ENCODE peak calls at places on chromosomes 4 and X, in seven cellular contexts. One of them, this sample, is unnamed.

GRCh38 chr4:119131160-119131559 is 4.5 kb upstream of the MYOZ2 start:
- DNase-seq in aorta: no peak
- DNase-seq in Peyer's patch: no peak
- DNase-seq in thyroid gland: no peak
- DNase-seq in endothelial cell of umbilical vein: no peak
- DNase-seq in CD8-positive, alpha-beta T cell: no peak
- DNase-seq in CD4-positive, alpha-beta memory T cell: no peak
- DNase-seq in this sample: no peak

GRCh38 chrX:56499372-56499771 is 64.1 kb upstream of the UBQLN2 start:
- DNase-seq in Peyer's patch: no peak
- DNase-seq in endothelial cell of umbilical vein: no peak
- DNase-seq in CD4-positive, alpha-beta memory T cell: no peak
- DNase-seq in aorta: no peak
- DNase-seq in thyroid gland: no peak
- DNase-seq in CD8-positive, alpha-beta T cell: no peak
- DNase-seq in this sample: no peak

GRCh38 chr4:184402740-184403383 is 71.5 kb downstream of the IRF2 start:
- DNase-seq in thyroid gland: no peak
- DNase-seq in endothelial cell of umbilical vein: no peak
- DNase-seq in CD8-positive, alpha-beta T cell: no peak
- DNase-seq in CD4-positive, alpha-beta memory T cell: no peak
- DNase-seq in Peyer's patch: no peak
- DNase-seq in aorta: no peak
- DNase-seq in this sample: no peak

GRCh38 chrX:48468693-48469691 is 1.1 kb downstream of the SLC38A5 start:
- DNase-seq in CD8-positive, alpha-beta T cell: peak
- DNase-seq in CD4-positive, alpha-beta memory T cell: no peak
- DNase-seq in aorta: no peak
- DNase-seq in endothelial cell of umbilical vein: no peak
- DNase-seq in thyroid gland: peak
- DNase-seq in Peyer's patch: peak
- DNase-seq in this sample: no peak

GRCh38 chrX:96407501-96407900 is 277.1 kb upstream of the DIAPH2 start:
- DNase-seq in CD4-positive, alpha-beta memory T cell: no peak
- DNase-seq in CD8-positive, alpha-beta T cell: no peak
- DNase-seq in thyroid gland: no peak
- DNase-seq in endothelial cell of umbilical vein: peak
- DNase-seq in aorta: no peak
- DNase-seq in Peyer's patch: no peak
- DNase-seq in this sample: peak

GRCh38 chr4:24980064-24980690 is 50.6 kb downstream of the LGI2 start:
- DNase-seq in thyroid gland: peak
- DNase-seq in endothelial cell of umbilical vein: peak
- DNase-seq in Peyer's patch: peak
- DNase-seq in aorta: peak
- DNase-seq in CD4-positive, alpha-beta memory T cell: no peak
- DNase-seq in CD8-positive, alpha-beta T cell: peak
- DNase-seq in this sample: peak

GRCh38 chrX:1493877-1494510 is 41.3 kb upstream of the ASMTL start:
- DNase-seq in CD8-positive, alpha-beta T cell: no peak
- DNase-seq in thyroid gland: no peak
- DNase-seq in CD4-positive, alpha-beta memory T cell: no peak
- DNase-seq in aorta: no peak
- DNase-seq in endothelial cell of umbilical vein: no peak
- DNase-seq in Peyer's patch: peak
- DNase-seq in this sample: no peak

GRCh38 chrX:316351-317325 is 2.0 kb downstream of the GTPBP6 start:
- DNase-seq in Peyer's patch: no peak
- DNase-seq in CD8-positive, alpha-beta T cell: no peak
- DNase-seq in CD4-positive, alpha-beta memory T cell: no peak
- DNase-seq in endothelial cell of umbilical vein: no peak
- DNase-seq in aorta: peak
- DNase-seq in thyroid gland: no peak
- DNase-seq in this sample: no peak

GRCh38 chrX:101191217-101191750 is 28.3 kb upstream of the DRP2 start:
- DNase-seq in Peyer's patch: no peak
- DNase-seq in CD8-positive, alpha-beta T cell: no peak
- DNase-seq in thyroid gland: no peak
- DNase-seq in endothelial cell of umbilical vein: peak
- DNase-seq in aorta: peak
- DNase-seq in CD4-positive, alpha-beta memory T cell: peak
- DNase-seq in this sample: no peak

GRCh38 chr4:128303986-128304385 is 16.4 kb upstream of the PGRMC2 start:
- DNase-seq in CD8-positive, alpha-beta T cell: no peak
- DNase-seq in CD4-positive, alpha-beta memory T cell: no peak
- DNase-seq in endothelial cell of umbilical vein: peak
- DNase-seq in thyroid gland: no peak
- DNase-seq in aorta: no peak
- DNase-seq in Peyer's patch: no peak
- DNase-seq in this sample: no peak

GRCh38 chrX:30643313-30643821 is 9.9 kb upstream of the GK start:
- DNase-seq in aorta: no peak
- DNase-seq in CD4-positive, alpha-beta memory T cell: no peak
- DNase-seq in endothelial cell of umbilical vein: no peak
- DNase-seq in thyroid gland: no peak
- DNase-seq in Peyer's patch: no peak
- DNase-seq in CD8-positive, alpha-beta T cell: no peak
- DNase-seq in this sample: no peak

GRCh38 chr4:81351653-81352455 is 119.9 kb downstream of the RASGEF1B start:
- DNase-seq in endothelial cell of umbilical vein: peak
- DNase-seq in aorta: peak
- DNase-seq in CD4-positive, alpha-beta memory T cell: no peak
- DNase-seq in CD8-positive, alpha-beta T cell: peak
- DNase-seq in thyroid gland: peak
- DNase-seq in Peyer's patch: peak
- DNase-seq in this sample: peak

GRCh38 chr4:172104534-172104933 is 291.3 kb downstream of the GALNTL6 start:
- DNase-seq in CD8-positive, alpha-beta T cell: no peak
- DNase-seq in aorta: no peak
- DNase-seq in thyroid gland: no peak
- DNase-seq in CD4-positive, alpha-beta memory T cell: no peak
- DNase-seq in Peyer's patch: no peak
- DNase-seq in endothelial cell of umbilical vein: no peak
- DNase-seq in this sample: no peak

GRCh38 chr4:77710125-77710524 is 104.5 kb downstream of the CXCL13 start:
- DNase-seq in endothelial cell of umbilical vein: no peak
- DNase-seq in thyroid gland: no peak
- DNase-seq in CD4-positive, alpha-beta memory T cell: no peak
- DNase-seq in aorta: no peak
- DNase-seq in Peyer's patch: no peak
- DNase-seq in CD8-positive, alpha-beta T cell: no peak
- DNase-seq in this sample: no peak

GRCh38 chrX:66045894-66046293 is 6.0 kb upstream of the VSIG4 start:
- DNase-seq in CD8-positive, alpha-beta T cell: no peak
- DNase-seq in CD4-positive, alpha-beta memory T cell: no peak
- DNase-seq in thyroid gland: no peak
- DNase-seq in endothelial cell of umbilical vein: no peak
- DNase-seq in aorta: no peak
- DNase-seq in Peyer's patch: no peak
- DNase-seq in this sample: no peak

GRCh38 chr4:118762753-118763477 is 73.0 kb downstream of the SEC24D start:
- DNase-seq in CD8-positive, alpha-beta T cell: no peak
- DNase-seq in Peyer's patch: no peak
- DNase-seq in thyroid gland: no peak
- DNase-seq in CD4-positive, alpha-beta memory T cell: no peak
- DNase-seq in aorta: no peak
- DNase-seq in endothelial cell of umbilical vein: no peak
- DNase-seq in this sample: no peak

GRCh38 chr4:56757270-56757746 is 64.2 kb downstream of the SPINK2 start:
- DNase-seq in CD8-positive, alpha-beta T cell: no peak
- DNase-seq in CD4-positive, alpha-beta memory T cell: no peak
- DNase-seq in Peyer's patch: peak
- DNase-seq in aorta: no peak
- DNase-seq in thyroid gland: peak
- DNase-seq in endothelial cell of umbilical vein: no peak
- DNase-seq in this sample: peak

GRCh38 chrX:7263961-7264360 is 116.0 kb upstream of the PUDP start:
- DNase-seq in thyroid gland: no peak
- DNase-seq in endothelial cell of umbilical vein: no peak
- DNase-seq in CD4-positive, alpha-beta memory T cell: no peak
- DNase-seq in aorta: no peak
- DNase-seq in Peyer's patch: no peak
- DNase-seq in CD8-positive, alpha-beta T cell: no peak
- DNase-seq in this sample: no peak

GRCh38 chr4:6021831-6022606 is 3.8 kb upstream of the C4orf50 start:
- DNase-seq in thyroid gland: no peak
- DNase-seq in aorta: no peak
- DNase-seq in Peyer's patch: no peak
- DNase-seq in CD8-positive, alpha-beta T cell: no peak
- DNase-seq in endothelial cell of umbilical vein: no peak
- DNase-seq in CD4-positive, alpha-beta memory T cell: no peak
- DNase-seq in this sample: no peak

GRCh38 chrX:14290335-14290734 is 239.0 kb upstream of the GLRA2 start:
- DNase-seq in endothelial cell of umbilical vein: no peak
- DNase-seq in CD4-positive, alpha-beta memory T cell: no peak
- DNase-seq in Peyer's patch: no peak
- DNase-seq in thyroid gland: no peak
- DNase-seq in CD8-positive, alpha-beta T cell: no peak
- DNase-seq in aorta: no peak
- DNase-seq in this sample: no peak

GRCh38 chr4:18954538-18954937 is 933.0 kb upstream of the LCORL start:
- DNase-seq in CD4-positive, alpha-beta memory T cell: no peak
- DNase-seq in endothelial cell of umbilical vein: no peak
- DNase-seq in CD8-positive, alpha-beta T cell: no peak
- DNase-seq in aorta: no peak
- DNase-seq in Peyer's patch: no peak
- DNase-seq in thyroid gland: no peak
- DNase-seq in this sample: no peak

GRCh38 chr4:185224597-185224996 is 15.2 kb downstream of the SNX25 start:
- DNase-seq in CD8-positive, alpha-beta T cell: no peak
- DNase-seq in aorta: no peak
- DNase-seq in Peyer's patch: no peak
- DNase-seq in thyroid gland: no peak
- DNase-seq in CD4-positive, alpha-beta memory T cell: no peak
- DNase-seq in endothelial cell of umbilical vein: no peak
- DNase-seq in this sample: no peak

GRCh38 chrX:66728818-66729271 is 90.0 kb upstream of the EDA2R start:
- DNase-seq in Peyer's patch: peak
- DNase-seq in thyroid gland: peak
- DNase-seq in endothelial cell of umbilical vein: peak
- DNase-seq in CD4-positive, alpha-beta memory T cell: peak
- DNase-seq in aorta: peak
- DNase-seq in CD8-positive, alpha-beta T cell: peak
- DNase-seq in this sample: peak

GRCh38 chrX:135477576-135477975 is 42.9 kb upstream of the INTS6L start:
- DNase-seq in CD4-positive, alpha-beta memory T cell: peak
- DNase-seq in thyroid gland: peak
- DNase-seq in aorta: no peak
- DNase-seq in Peyer's patch: no peak
- DNase-seq in endothelial cell of umbilical vein: peak
- DNase-seq in CD8-positive, alpha-beta T cell: no peak
- DNase-seq in this sample: peak

GRCh38 chr4:146155152-146155724 is 20.3 kb upstream of the LSM6 start:
- DNase-seq in Peyer's patch: no peak
- DNase-seq in CD8-positive, alpha-beta T cell: no peak
- DNase-seq in endothelial cell of umbilical vein: no peak
- DNase-seq in thyroid gland: no peak
- DNase-seq in CD4-positive, alpha-beta memory T cell: no peak
- DNase-seq in aorta: no peak
- DNase-seq in this sample: no peak

DNA sequence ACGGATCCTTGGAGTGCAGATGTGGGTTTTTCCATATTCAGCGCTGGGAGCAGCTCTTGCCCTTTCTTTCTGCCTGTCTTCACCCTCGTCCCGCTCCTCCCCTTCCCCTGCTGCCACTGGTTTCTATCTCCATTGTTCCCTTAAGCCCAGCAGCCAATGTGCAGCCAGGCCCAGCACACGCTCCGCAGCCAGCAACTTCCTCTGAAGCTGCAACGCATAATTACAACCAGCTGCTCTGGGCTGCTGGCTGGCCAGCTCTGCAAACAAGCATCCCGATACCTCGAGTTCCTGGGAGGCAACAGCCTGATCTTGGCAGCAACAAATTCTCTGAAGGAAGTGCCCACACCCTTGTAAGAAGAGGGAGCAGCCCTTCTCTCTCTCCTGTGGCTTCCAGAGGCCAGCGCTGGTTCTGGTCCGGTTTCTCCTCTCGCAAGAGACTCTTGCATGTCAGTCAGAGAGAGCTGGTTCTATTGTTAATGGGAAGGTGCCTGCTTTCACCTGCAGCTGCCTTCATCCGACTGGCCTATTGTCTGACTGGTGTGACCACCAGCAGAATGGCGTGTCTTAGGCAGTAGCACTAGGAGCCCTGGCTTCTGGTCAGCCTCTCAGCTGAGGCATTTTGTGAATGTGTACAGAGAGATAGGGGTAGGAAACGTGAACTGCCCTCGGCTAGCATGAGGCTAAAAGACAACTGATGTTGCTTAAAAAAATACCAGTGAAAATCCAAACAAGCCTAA is 83.8 kb upstream of the MAML3 start:
- DNase-seq in aorta: peak
- DNase-seq in endothelial cell of umbilical vein: peak
- DNase-seq in CD4-positive, alpha-beta memory T cell: no peak
- DNase-seq in thyroid gland: peak
- DNase-seq in CD8-positive, alpha-beta T cell: no peak
- DNase-seq in Peyer's patch: no peak
- DNase-seq in this sample: peak
- H3K4me3 ChIP-seq in aorta: no peak
- H3K4me3 ChIP-seq in endothelial cell of umbilical vein: no peak
- H3K4me3 ChIP-seq in CD4-positive, alpha-beta memory T cell: no peak
- H3K4me3 ChIP-seq in thyroid gland: no peak
- H3K4me3 ChIP-seq in CD8-positive, alpha-beta T cell: no peak
- H3K4me3 ChIP-seq in Peyer's patch: no peak
- H3K4me3 ChIP-seq in this sample: peak

DNA sequence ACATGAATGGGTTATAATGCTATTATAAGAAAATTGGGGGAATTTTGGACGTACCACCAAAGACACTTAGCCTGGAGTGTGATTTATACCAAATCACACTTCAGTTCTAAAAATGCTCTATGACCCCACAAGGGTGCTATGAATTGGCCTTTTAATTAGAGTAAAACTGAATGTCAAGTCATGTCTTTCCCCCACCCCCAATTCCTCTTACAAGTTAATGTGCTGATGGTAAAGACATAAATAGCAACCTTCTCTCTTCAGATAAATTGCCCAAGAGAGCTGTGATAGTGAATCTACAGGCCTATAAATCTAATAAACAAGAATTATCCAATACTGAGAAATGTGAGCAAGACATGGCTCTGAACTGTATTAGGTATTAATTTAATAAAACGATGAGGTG is 78.8 kb downstream of the RNF150 start:
- DNase-seq in CD8-positive, alpha-beta T cell: no peak
- DNase-seq in Peyer's patch: no peak
- DNase-seq in aorta: no peak
- DNase-seq in thyroid gland: no peak
- DNase-seq in endothelial cell of umbilical vein: no peak
- DNase-seq in CD4-positive, alpha-beta memory T cell: no peak
- DNase-seq in this sample: no peak
- H3K27ac ChIP-seq in CD8-positive, alpha-beta T cell: no peak
- H3K27ac ChIP-seq in Peyer's patch: no peak
- H3K27ac ChIP-seq in aorta: no peak
- H3K27ac ChIP-seq in thyroid gland: no peak
- H3K27ac ChIP-seq in endothelial cell of umbilical vein: no peak
- H3K27ac ChIP-seq in CD4-positive, alpha-beta memory T cell: no peak
- H3K27ac ChIP-seq in this sample: no peak

GRCh38 chr4:7842384-7843279 is 97.0 kb downstream of the AFAP1 start:
- DNase-seq in Peyer's patch: no peak
- DNase-seq in aorta: peak
- DNase-seq in CD8-positive, alpha-beta T cell: no peak
- DNase-seq in endothelial cell of umbilical vein: peak
- DNase-seq in thyroid gland: no peak
- DNase-seq in CD4-positive, alpha-beta memory T cell: no peak
- DNase-seq in this sample: peak
- H3K4me3 ChIP-seq in Peyer's patch: no peak
- H3K4me3 ChIP-seq in aorta: no peak
- H3K4me3 ChIP-seq in CD8-positive, alpha-beta T cell: no peak
- H3K4me3 ChIP-seq in endothelial cell of umbilical vein: peak
- H3K4me3 ChIP-seq in thyroid gland: no peak
- H3K4me3 ChIP-seq in CD4-positive, alpha-beta memory T cell: no peak
- H3K4me3 ChIP-seq in this sample: peak

GRCh38 chr4:41436365-41437263 is 101.3 kb upstream of the LIMCH1 start:
- DNase-seq in thyroid gland: no peak
- DNase-seq in Peyer's patch: no peak
- DNase-seq in CD4-positive, alpha-beta memory T cell: no peak
- DNase-seq in aorta: no peak
- DNase-seq in endothelial cell of umbilical vein: no peak
- DNase-seq in CD8-positive, alpha-beta T cell: no peak
- DNase-seq in this sample: no peak
- H3K27ac ChIP-seq in thyroid gland: peak
- H3K27ac ChIP-seq in Peyer's patch: no peak
- H3K27ac ChIP-seq in CD4-positive, alpha-beta memory T cell: no peak
- H3K27ac ChIP-seq in aorta: peak
- H3K27ac ChIP-seq in endothelial cell of umbilical vein: no peak
- H3K27ac ChIP-seq in CD8-positive, alpha-beta T cell: no peak
- H3K27ac ChIP-seq in this sample: no peak

This sample was measured in brain microvascular endothelial cell.